ENCODE peak calls at places on chromosomes 2 and 18, in five cellular contexts. One of them, this sample, is unnamed.

GRCh38 chr2:172640389-172640788 is 84.5 kb downstream of the PDK1 start:
- DNase-seq in SK-N-SH: no peak
- DNase-seq in H1: no peak
- DNase-seq in K562: no peak
- DNase-seq in GM12878: no peak
- DNase-seq in this sample: no peak

GRCh38 chr2:33421820-33422219 is 54.6 kb upstream of the RASGRP3 start:
- DNase-seq in SK-N-SH: no peak
- DNase-seq in H1: no peak
- DNase-seq in K562: no peak
- DNase-seq in GM12878: no peak
- DNase-seq in this sample: peak; percentile 9

GRCh38 chr2:203870481-203870880 is 2.9 kb downstream of the CTLA4 start:
- DNase-seq in SK-N-SH: no peak
- DNase-seq in H1: no peak
- DNase-seq in K562: no peak
- DNase-seq in GM12878: no peak
- DNase-seq in this sample: no peak

GRCh38 chr2:137348301-137348700 is 583.0 kb downstream of the THSD7B start:
- DNase-seq in SK-N-SH: no peak
- DNase-seq in H1: no peak
- DNase-seq in K562: no peak
- DNase-seq in GM12878: no peak
- DNase-seq in this sample: no peak

GRCh38 chr2:111704246-111704645 is 179.7 kb downstream of the ANAPC1 start:
- DNase-seq in SK-N-SH: no peak
- DNase-seq in H1: no peak
- DNase-seq in K562: no peak
- DNase-seq in GM12878: no peak
- DNase-seq in this sample: no peak

GRCh38 chr2:225894240-225894980 is 494.9 kb downstream of the NYAP2 start:
- DNase-seq in SK-N-SH: no peak
- DNase-seq in H1: no peak
- DNase-seq in K562: no peak
- DNase-seq in GM12878: no peak
- DNase-seq in this sample: no peak

GRCh38 chr18:73503326-73503725 is 635.5 kb upstream of the NETO1 start:
- DNase-seq in SK-N-SH: no peak
- DNase-seq in H1: no peak
- DNase-seq in K562: no peak
- DNase-seq in GM12878: no peak
- DNase-seq in this sample: no peak

GRCh38 chr18:25229858-25230257 is 122.1 kb downstream of the ZNF521 start:
- DNase-seq in SK-N-SH: no peak
- DNase-seq in H1: no peak
- DNase-seq in K562: no peak
- DNase-seq in GM12878: no peak
- DNase-seq in this sample: no peak

GRCh38 chr2:29749843-29750242 is 171.5 kb downstream of the ALK start:
- DNase-seq in SK-N-SH: no peak
- DNase-seq in H1: no peak
- DNase-seq in K562: no peak
- DNase-seq in GM12878: no peak
- DNase-seq in this sample: no peak

GRCh38 chr2:232487385-232488096 is at the start of gene ECEL1:
- DNase-seq in SK-N-SH: peak; percentile 75
- DNase-seq in H1: peak; percentile 71
- DNase-seq in K562: no peak
- DNase-seq in GM12878: no peak
- DNase-seq in this sample: no peak

GRCh38 chr2:5933669-5934068 is 241.5 kb downstream of the SOX11 start:
- DNase-seq in SK-N-SH: no peak
- DNase-seq in H1: no peak
- DNase-seq in K562: no peak
- DNase-seq in GM12878: no peak
- DNase-seq in this sample: no peak

GRCh38 chr2:8803658-8804379 is 33.6 kb downstream of the KIDINS220 start:
- DNase-seq in SK-N-SH: no peak
- DNase-seq in H1: no peak
- DNase-seq in K562: peak; percentile 65
- DNase-seq in GM12878: peak; percentile 69
- DNase-seq in this sample: peak; percentile 37

GRCh38 chr18:60249388-60249787 is 123.2 kb downstream of the MC4R start:
- DNase-seq in SK-N-SH: no peak
- DNase-seq in H1: no peak
- DNase-seq in K562: no peak
- DNase-seq in GM12878: no peak
- DNase-seq in this sample: no peak

GRCh38 chr2:200042944-200043343 is 87.6 kb downstream of the MAIP1 start:
- DNase-seq in SK-N-SH: no peak
- DNase-seq in H1: no peak
- DNase-seq in K562: no peak
- DNase-seq in GM12878: no peak
- DNase-seq in this sample: no peak

GRCh38 chr18:28013064-28013463 is 163.9 kb downstream of the CDH2 start:
- DNase-seq in SK-N-SH: no peak
- DNase-seq in H1: no peak
- DNase-seq in K562: no peak
- DNase-seq in GM12878: no peak
- DNase-seq in this sample: no peak

GRCh38 chr2:200300650-200301314 is 5.7 kb upstream of the SPATS2L start:
- DNase-seq in SK-N-SH: no peak
- DNase-seq in H1: no peak
- DNase-seq in K562: peak; percentile 14
- DNase-seq in GM12878: no peak
- DNase-seq in this sample: no peak

GRCh38 chr2:195659114-195659513 is 2.1 kb downstream of the SLC39A10 start:
- DNase-seq in SK-N-SH: no peak
- DNase-seq in H1: no peak
- DNase-seq in K562: no peak
- DNase-seq in GM12878: no peak
- DNase-seq in this sample: no peak

GRCh38 chr2:69980408-69980807 is 19.0 kb upstream of the ASPRV1 start:
- DNase-seq in SK-N-SH: no peak
- DNase-seq in H1: no peak
- DNase-seq in K562: no peak
- DNase-seq in GM12878: no peak
- DNase-seq in this sample: no peak
- TF ChIP-seq JUND in SK-N-SH: no peak
- TF ChIP-seq JUND in H1: no peak
- TF ChIP-seq JUND in K562: no peak
- TF ChIP-seq JUND in GM12878: no peak
- TF ChIP-seq JUND in this sample: no peak

GRCh38 chr2:3301001-3301400 is 76.6 kb downstream of the EIPR1 start:
- DNase-seq in SK-N-SH: no peak
- DNase-seq in H1: no peak
- DNase-seq in K562: no peak
- DNase-seq in GM12878: no peak
- DNase-seq in this sample: no peak
- TF ChIP-seq JUND in SK-N-SH: no peak
- TF ChIP-seq JUND in H1: no peak
- TF ChIP-seq JUND in K562: no peak
- TF ChIP-seq JUND in GM12878: no peak
- TF ChIP-seq JUND in this sample: no peak

DNA sequence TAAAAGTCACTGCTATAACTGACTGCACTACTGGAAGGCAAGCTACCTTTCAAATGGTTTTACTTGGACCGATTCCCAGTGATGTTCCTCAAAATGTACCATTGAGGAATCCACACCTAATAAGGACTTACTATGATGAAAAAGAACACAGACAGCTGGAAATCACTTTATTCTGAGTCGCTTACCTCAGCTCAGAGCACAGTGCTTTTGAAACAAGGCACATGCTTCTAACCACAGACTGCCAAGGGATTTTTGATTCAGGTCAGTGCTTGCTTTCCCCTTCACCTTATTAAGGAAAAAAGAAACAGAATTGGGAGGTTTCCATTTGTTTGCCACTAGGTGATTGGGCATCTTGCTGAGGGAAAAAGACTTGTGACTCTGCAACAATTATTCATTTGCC is 707.5 kb upstream of the FSHR start:
- DNase-seq in SK-N-SH: no peak
- DNase-seq in H1: no peak
- DNase-seq in K562: no peak
- DNase-seq in GM12878: no peak
- DNase-seq in this sample: no peak
- TF ChIP-seq JUND in SK-N-SH: no peak
- TF ChIP-seq JUND in H1: no peak
- TF ChIP-seq JUND in K562: no peak
- TF ChIP-seq JUND in GM12878: no peak
- TF ChIP-seq JUND in this sample: no peak

GRCh38 chr2:157476915-157477709 is 33.2 kb upstream of the CYTIP start:
- DNase-seq in SK-N-SH: no peak
- DNase-seq in H1: no peak
- DNase-seq in K562: no peak
- DNase-seq in GM12878: no peak
- DNase-seq in this sample: no peak
- TF ChIP-seq JUND in SK-N-SH: no peak
- TF ChIP-seq JUND in H1: no peak
- TF ChIP-seq JUND in K562: peak; percentile 43
- TF ChIP-seq JUND in GM12878: no peak
- TF ChIP-seq JUND in this sample: no peak

GRCh38 chr18:39772155-39772919 is 2182.7 kb upstream of the PIK3C3 start:
- DNase-seq in SK-N-SH: no peak
- DNase-seq in H1: no peak
- DNase-seq in K562: no peak
- DNase-seq in GM12878: no peak
- DNase-seq in this sample: no peak
- TF ChIP-seq JUND in SK-N-SH: no peak
- TF ChIP-seq JUND in H1: no peak
- TF ChIP-seq JUND in K562: no peak
- TF ChIP-seq JUND in GM12878: no peak
- TF ChIP-seq JUND in this sample: no peak

DNA sequence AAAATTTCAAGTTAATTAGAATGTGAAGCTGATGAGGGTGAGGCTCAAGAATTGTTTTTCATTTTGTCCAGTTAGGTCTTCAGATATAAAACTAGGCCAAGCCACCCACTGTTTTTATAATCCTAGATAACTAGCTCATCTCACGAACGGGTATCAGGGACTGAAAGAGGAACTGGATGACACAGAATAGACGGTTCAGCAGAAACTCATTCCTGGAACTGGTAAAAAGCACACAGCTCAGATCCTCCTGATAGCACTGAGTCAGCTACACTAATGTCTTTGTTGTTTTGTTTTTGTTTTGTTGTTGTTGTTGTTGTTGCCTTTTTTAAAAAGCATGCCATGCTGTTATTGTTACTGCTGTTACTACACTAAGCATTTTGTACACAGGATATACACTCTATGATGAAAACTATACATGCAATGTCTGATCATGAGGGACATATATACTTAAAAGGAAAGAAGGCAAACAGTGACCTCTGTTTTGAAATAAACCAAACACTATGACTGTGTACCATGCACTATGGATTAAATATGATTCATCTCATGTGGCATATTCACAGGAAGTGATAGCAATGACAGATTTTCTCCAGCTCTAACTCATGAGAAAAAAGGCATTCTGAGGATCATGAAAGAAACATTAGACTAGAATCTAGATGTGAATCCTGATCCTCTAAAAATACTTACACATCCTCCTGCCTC is 437.6 kb downstream of the NCKAP5 start:
- DNase-seq in SK-N-SH: no peak
- DNase-seq in H1: no peak
- DNase-seq in K562: no peak
- DNase-seq in GM12878: no peak
- DNase-seq in this sample: no peak
- TF ChIP-seq JUND in SK-N-SH: no peak
- TF ChIP-seq JUND in H1: no peak
- TF ChIP-seq JUND in K562: no peak
- TF ChIP-seq JUND in GM12878: no peak
- TF ChIP-seq JUND in this sample: no peak

DNA sequence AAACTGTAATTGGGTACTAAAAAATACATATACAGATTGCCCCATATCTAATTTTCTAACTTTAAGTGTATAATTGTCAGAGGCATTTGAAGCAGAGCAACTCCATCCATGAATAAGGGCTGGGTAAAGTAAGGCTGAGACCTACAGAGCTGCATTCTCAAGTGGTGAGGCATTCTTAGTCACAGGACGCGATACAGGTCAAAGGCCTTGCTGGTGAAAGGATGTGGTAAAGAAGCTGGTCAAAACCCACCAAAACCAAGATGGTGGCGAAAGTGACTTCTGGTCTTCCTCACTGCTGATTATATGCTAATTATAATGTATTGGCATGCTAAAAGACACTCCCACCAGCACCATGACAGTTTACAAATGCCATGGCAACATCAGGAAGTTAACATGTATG is 50.0 kb downstream of the SLC8A1 start:
- DNase-seq in SK-N-SH: no peak
- DNase-seq in H1: no peak
- DNase-seq in K562: no peak
- DNase-seq in GM12878: no peak
- DNase-seq in this sample: no peak
- TF ChIP-seq JUND in SK-N-SH: peak; percentile 88
- TF ChIP-seq JUND in H1: no peak
- TF ChIP-seq JUND in K562: no peak
- TF ChIP-seq JUND in GM12878: no peak
- TF ChIP-seq JUND in this sample: no peak

This sample was measured in T47D.